ENCODE peak calls at places on chromosomes 5 and 9, in four cellular contexts. P is epithelial cell of esophagus, T is heart left ventricle, I is choroid plexus epithelial cell. R is an unnamed sample.
A peak's percentile ranks its signal among the peaks of the same experiment; 100 is the strongest.

GRCh38 chr5:143445726-143446125 is 42.2 kb upstream of the NR3C1 start:
- DNase-seq in P (no peak), T (no peak), I (peak; percentile 14), R (no peak)

GRCh38 chr5:81639556-81639955 is 111.3 kb downstream of the SSBP2 start:
- DNase-seq in P (no peak), T (no peak), I (no peak), R (no peak)

GRCh38 chr5:77015938-77016569 is 14.2 kb upstream of the AGGF1 start:
- DNase-seq in P (peak; percentile 66), T (no peak), I (peak; percentile 91), R (no peak)

GRCh38 chr9:105195259-105195658 is 49.2 kb upstream of the SLC44A1 start:
- DNase-seq in P (peak; percentile 69), T (no peak), I (no peak), R (no peak)

GRCh38 chr5:160360310-160360709 is 10.1 kb downstream of the C1QTNF2 start:
- DNase-seq in P (no peak), T (no peak), I (no peak), R (no peak)

GRCh38 chr9:79617395-79617794 is 45.6 kb downstream of the TLE4 start:
- DNase-seq in P (no peak), T (peak; percentile 19), I (peak; percentile 77), R (no peak)

GRCh38 chr9:126937444-126937843 is 22.9 kb downstream of the RALGPS1 start:
- DNase-seq in P (no peak), T (no peak), I (no peak), R (no peak)

GRCh38 chr5:140827704-140828401 is at the start of gene PCDHA6:
- DNase-seq in P (no peak), T (no peak), I (peak; percentile 3), R (no peak)

GRCh38 chr5:146947181-146947941 is 68.8 kb upstream of the PPP2R2B start:
- DNase-seq in P (peak; percentile 45), T (no peak), I (peak; percentile 43), R (no peak)

GRCh38 chr9:25225938-25226760 is 452.1 kb downstream of the TUSC1 start:
- DNase-seq in P (no peak), T (no peak), I (no peak), R (no peak)

GRCh38 chr5:158120760-158121159 is 261.8 kb upstream of the CLINT1 start:
- DNase-seq in P (peak; percentile 42), T (no peak), I (no peak), R (no peak)

GRCh38 chr9:16771352-16771751 is 99.1 kb downstream of the BNC2 start:
- DNase-seq in P (no peak), T (no peak), I (peak; percentile 26), R (no peak)

GRCh38 chr9:38294561-38294960 is 97.9 kb upstream of the ALDH1B1 start:
- DNase-seq in P (no peak), T (no peak), I (no peak), R (no peak)

GRCh38 chr9:70420267-70421019 is 6.0 kb upstream of the KLF9 start:
- DNase-seq in P (peak; percentile 79), T (peak; percentile 95), I (peak; percentile 97), R (peak; percentile 79)

GRCh38 chr5:132678735-132679134 is 4.9 kb downstream of the IL4 start:
- DNase-seq in P (no peak), T (no peak), I (no peak), R (no peak)

GRCh38 chr5:122067330-122067885 is 10.7 kb downstream of the LOX start:
- DNase-seq in P (peak; percentile 36), T (no peak), I (no peak), R (no peak)

GRCh38 chr9:121473229-121473628 is 26.4 kb downstream of the GGTA1 start:
- DNase-seq in P (no peak), T (no peak), I (no peak), R (no peak)

GRCh38 chr5:58241383-58241782 is 218.5 kb downstream of the PLK2 start:
- DNase-seq in P (peak; percentile 75), T (peak; percentile 64), I (no peak), R (no peak)

GRCh38 chr9:88387035-88387732 is 1.1 kb upstream of the SPIN1 start:
- DNase-seq in P (peak; percentile 62), T (peak; percentile 30), I (peak; percentile 77), R (peak; percentile 40)

GRCh38 chr5:139946006-139946405 is 97.1 kb downstream of the NRG2 start:
- DNase-seq in P (no peak), T (no peak), I (no peak), R (no peak)

GRCh38 chr5:96142786-96143434 is 181.3 kb upstream of the ELL2 start:
- DNase-seq in P (peak; percentile 76), T (no peak), I (peak; percentile 20), R (no peak)

GRCh38 chr5:173757817-173758216 is 130.3 kb upstream of the CPEB4 start:
- DNase-seq in P (no peak), T (no peak), I (no peak), R (no peak)

GRCh38 chr5:180670586-180671359 is 21.4 kb upstream of the FLT4 start:
- DNase-seq in P (peak; percentile 70), T (peak; percentile 47), I (peak; percentile 64), R (no peak)

GRCh38 chr5:56128166-56128565 is 105.0 kb downstream of the ANKRD55 start:
- DNase-seq in P (no peak), T (peak; percentile 23), I (peak; percentile 15), R (no peak)

GRCh38 chr5:144298658-144299057 is 128.0 kb downstream of the KCTD16 start:
- DNase-seq in P (no peak), T (no peak), I (no peak), R (no peak)

GRCh38 chr9:36793277-36793676 is 220.6 kb downstream of the MELK start:
- DNase-seq in P (no peak), T (no peak), I (no peak), R (no peak)

GRCh38 chr5:12794476-12795332 is 890.5 kb upstream of the CTNND2 start:
- DNase-seq in P (no peak), T (no peak), I (no peak), R (no peak)

GRCh38 chr9:17229945-17230560 is 95.2 kb downstream of the CNTLN start:
- DNase-seq in P (no peak), T (no peak), I (no peak), R (no peak)

GRCh38 chr5:153827407-153827806 is 211.3 kb downstream of the FAM114A2 start:
- DNase-seq in P (no peak), T (no peak), I (no peak), R (no peak)
- TF ChIP-seq CTCF in P (no peak), T (no peak), I (peak; percentile 9), R (no peak)

DNA sequence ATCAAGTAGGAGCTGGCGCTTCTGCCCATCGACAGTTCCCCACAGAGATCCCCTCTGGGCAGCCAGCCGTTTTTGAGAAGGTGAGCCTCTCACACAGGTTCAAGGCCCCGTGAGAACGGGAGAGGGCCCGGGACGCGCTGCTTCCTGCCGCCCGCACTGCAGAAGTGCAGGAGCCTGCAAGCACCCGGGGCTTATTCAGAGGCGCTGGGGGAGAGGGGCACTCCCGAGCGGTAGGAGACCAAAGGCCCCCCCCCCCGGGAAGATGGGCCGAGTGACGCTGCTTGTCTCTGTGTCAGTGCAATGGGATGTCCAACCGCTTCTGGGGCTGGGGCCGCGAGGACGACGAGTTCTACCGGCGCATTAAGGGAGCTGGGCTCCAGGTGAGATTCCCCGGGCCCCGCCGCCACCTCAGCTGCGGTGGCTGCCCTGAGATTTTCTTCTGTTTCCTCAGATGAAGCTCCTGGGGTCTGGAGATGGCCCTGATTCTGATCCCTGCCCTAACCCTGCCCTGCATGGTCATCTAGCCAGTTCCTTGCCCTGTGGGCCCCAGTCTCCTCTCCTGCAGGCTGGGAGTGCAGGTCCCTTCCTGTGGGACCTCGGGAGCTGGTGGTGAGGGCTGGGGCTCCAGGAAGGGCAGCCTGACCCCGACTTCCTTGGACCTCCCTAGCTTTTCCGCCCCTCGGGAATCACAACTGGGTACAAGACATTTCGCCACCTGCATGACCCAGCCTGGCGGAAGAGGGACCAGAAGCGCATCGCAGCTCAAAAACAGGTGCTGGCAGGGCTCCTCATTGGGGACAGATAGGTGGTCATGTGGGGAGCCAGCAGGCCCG is 8.5 kb downstream of the B4GALT7 start:
- DNase-seq in P (no peak), T (no peak), I (no peak), R (no peak)
- TF ChIP-seq CTCF in P (no peak), T (no peak), I (no peak), R (no peak)

GRCh38 chr5:115600771-115601170 is 1.5 kb downstream of the TICAM2 start:
- DNase-seq in P (peak; percentile 50), T (no peak), I (peak; percentile 37), R (no peak)

GRCh38 chr5:115599502-115599901 is 2.8 kb downstream of the TICAM2 start:
- DNase-seq in P (peak; percentile 32), T (no peak), I (peak; percentile 83), R (no peak)

GRCh38 chr5:115602585-115603125 is 376 bp upstream of the TICAM2 start:
- DNase-seq in P (no peak), T (no peak), I (no peak), R (no peak)

GRCh38 chr5:115599924-115600323 is 2.4 kb downstream of the TICAM2 start:
- DNase-seq in P (no peak), T (no peak), I (no peak), R (no peak)

GRCh38 chr5:115601709-115602584 is at the start of gene TICAM2:
- DNase-seq in P (peak; percentile 38), T (peak; percentile 76), I (peak; percentile 61), R (peak; percentile 41)
- TF ChIP-seq CTCF in P (no peak), T (peak; percentile 49), I (peak; percentile 30), R (no peak)

GRCh38 chr9:107248714-107249113 is 34.4 kb upstream of the RAD23B start:
- DNase-seq in P (peak; percentile 16), T (no peak), I (no peak), R (no peak)

GRCh38 chr9:107249665-107250285 is 33.3 kb upstream of the RAD23B start:
- DNase-seq in P (peak; percentile 58), T (no peak), I (no peak), R (no peak)

GRCh38 chr9:107249131-107249533 is 33.9 kb upstream of the RAD23B start:
- DNase-seq in P (peak; percentile 89), T (no peak), I (peak; percentile 55), R (no peak)

GRCh38 chr9:107243757-107244156 is 39.3 kb upstream of the RAD23B start:
- DNase-seq in P (peak; percentile 99), T (no peak), I (peak; percentile 65), R (no peak)

GRCh38 chr9:107246259-107247254 is 36.5 kb upstream of the RAD23B start:
- DNase-seq in P (no peak), T (no peak), I (no peak), R (no peak)
- TF ChIP-seq CTCF in P (no peak), T (no peak), I (peak; percentile 37), R (no peak)

GRCh38 chr9:12640021-12640587 is 53.1 kb upstream of the TYRP1 start:
- DNase-seq in P (peak; percentile 73), T (no peak), I (peak; percentile 87), R (no peak)
- TF ChIP-seq CTCF in P (peak; percentile 61), T (peak; percentile 51), I (peak; percentile 60), R (no peak)

GRCh38 chr9:83007521-83008300 is 55.2 kb downstream of the RASEF start:
- DNase-seq in P (no peak), T (no peak), I (no peak), R (no peak)
- TF ChIP-seq CTCF in P (no peak), T (no peak), I (no peak), R (no peak)

DNA sequence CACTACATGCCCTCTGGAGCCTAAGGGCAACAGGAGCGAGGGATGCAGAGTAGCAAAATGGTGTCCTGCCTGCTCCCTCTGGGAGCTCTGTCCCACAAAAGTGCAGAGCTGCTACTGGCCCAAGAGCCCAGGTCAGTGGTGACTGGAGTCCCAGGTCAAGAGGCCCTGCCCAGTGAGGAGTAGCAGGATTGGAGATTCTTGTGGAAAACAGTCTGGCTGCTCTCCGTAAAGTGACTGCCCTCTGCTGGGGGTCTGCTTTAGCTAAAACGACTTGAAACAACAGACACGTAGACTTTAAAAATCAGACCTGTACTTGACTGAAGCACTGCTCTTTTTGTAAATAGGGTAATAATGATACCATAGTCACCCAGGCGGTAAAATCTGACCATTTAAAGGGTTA is 917.0 kb downstream of the MAT2B start:
- DNase-seq in P (peak; percentile 36), T (no peak), I (peak; percentile 70), R (no peak)
- TF ChIP-seq CTCF in P (peak; percentile 26), T (no peak), I (peak; percentile 66), R (no peak)

R was measured in mesothelial cell of epicardium.